ENCODE peak calls at places on chromosomes 12 and 14, in eight cellular contexts. Z, W, L, J, C, T, Y and Q are unnamed samples.

GRCh38 chr14:92660571-92660970 is 87.9 kb downstream of the LGMN start:
- DNase-seq in Z (no peak), W (no peak), L (no peak), J (no peak), C (no peak), T (no peak), Y (no peak), Q (no peak)

GRCh38 chr12:15278816-15279658 is 43.3 kb upstream of the PTPRO start:
- DNase-seq in Z (no peak), W (no peak), L (no peak), J (no peak), C (no peak), T (peak), Y (no peak), Q (peak)

GRCh38 chr12:65699251-65699650 is 125.0 kb upstream of the HMGA2 start:
- DNase-seq in Z (no peak), W (no peak), L (no peak), J (no peak), C (no peak), T (peak), Y (no peak), Q (no peak)

GRCh38 chr12:114416028-114416427 is 10.1 kb upstream of the TBX5 start:
- DNase-seq in Z (no peak), W (no peak), L (no peak), J (no peak), C (no peak), T (no peak), Y (no peak), Q (no peak)

GRCh38 chr14:93286212-93286890 is 46.5 kb downstream of the BTBD7 start:
- DNase-seq in Z (no peak), W (no peak), L (no peak), J (no peak), C (no peak), T (no peak), Y (no peak), Q (no peak)

GRCh38 chr14:37721976-37722659 is 126.7 kb downstream of the TTC6 start:
- DNase-seq in Z (no peak), W (no peak), L (no peak), J (no peak), C (no peak), T (peak), Y (no peak), Q (no peak)

GRCh38 chr14:23446291-23446851 is 10.9 kb upstream of the MYH7 start:
- DNase-seq in Z (peak), W (no peak), L (no peak), J (no peak), C (no peak), T (no peak), Y (no peak), Q (no peak)

GRCh38 chr14:88995437-88996198 is 171.2 kb downstream of the TTC8 start:
- DNase-seq in Z (no peak), W (no peak), L (no peak), J (no peak), C (no peak), T (peak), Y (no peak), Q (no peak)

GRCh38 chr14:25396128-25396527 is 346.2 kb upstream of the STXBP6 start:
- DNase-seq in Z (no peak), W (no peak), L (no peak), J (no peak), C (no peak), T (peak), Y (no peak), Q (no peak)

GRCh38 chr12:111175404-111175803 is 193.5 kb downstream of the PHETA1 start:
- DNase-seq in Z (no peak), W (no peak), L (no peak), J (no peak), C (no peak), T (no peak), Y (no peak), Q (no peak)

GRCh38 chr12:51270847-51271518 is 768 bp upstream of the SMAGP start:
- DNase-seq in Z (no peak), W (no peak), L (no peak), J (no peak), C (no peak), T (peak), Y (no peak), Q (no peak)

GRCh38 chr12:13152281-13152680 is 44.2 kb upstream of the EMP1 start:
- DNase-seq in Z (no peak), W (no peak), L (no peak), J (no peak), C (no peak), T (peak), Y (no peak), Q (no peak)

GRCh38 chr12:132343294-132343972 is 14.0 kb upstream of the GALNT9 start:
- DNase-seq in Z (no peak), W (no peak), L (no peak), J (no peak), C (no peak), T (no peak), Y (no peak), Q (peak)

GRCh38 chr12:108368089-108368488 is 29.0 kb upstream of the CMKLR1 start:
- DNase-seq in Z (no peak), W (no peak), L (no peak), J (no peak), C (no peak), T (no peak), Y (no peak), Q (no peak)

GRCh38 chr14:73325630-73326299 is 88.5 kb downstream of the PAPLN start:
- DNase-seq in Z (no peak), W (no peak), L (no peak), J (no peak), C (no peak), T (no peak), Y (no peak), Q (no peak)

GRCh38 chr14:100615736-100616695 is 28.8 kb upstream of the BEGAIN start:
- DNase-seq in Z (no peak), W (no peak), L (no peak), J (peak), C (no peak), T (no peak), Y (no peak), Q (peak)

GRCh38 chr12:118102070-118102469 is 1.7 kb downstream of the VSIG10 start:
- DNase-seq in Z (no peak), W (no peak), L (no peak), J (no peak), C (no peak), T (no peak), Y (no peak), Q (no peak)

GRCh38 chr12:26056335-26056734 is 68.5 kb downstream of the BHLHE41 start:
- DNase-seq in Z (no peak), W (no peak), L (no peak), J (no peak), C (no peak), T (peak), Y (no peak), Q (no peak)

GRCh38 chr12:64187370-64187769 is 34.7 kb downstream of the KICS2 start:
- DNase-seq in Z (no peak), W (no peak), L (no peak), J (no peak), C (no peak), T (peak), Y (no peak), Q (no peak)

GRCh38 chr12:74317078-74317581 is 220.5 kb upstream of the ATXN7L3B start:
- DNase-seq in Z (no peak), W (no peak), L (no peak), J (no peak), C (no peak), T (peak), Y (no peak), Q (no peak)

GRCh38 chr14:75090353-75090752 is 20.9 kb downstream of the ZC2HC1C start:
- DNase-seq in Z (no peak), W (no peak), L (no peak), J (no peak), C (no peak), T (no peak), Y (no peak), Q (no peak)

GRCh38 chr14:97878727-97879126 is 1081.5 kb downstream of the VRK1 start:
- DNase-seq in Z (no peak), W (no peak), L (no peak), J (no peak), C (no peak), T (peak), Y (peak), Q (no peak)

GRCh38 chr12:43776498-43776897 is 17.7 kb downstream of the IRAK4 start:
- DNase-seq in Z (no peak), W (no peak), L (no peak), J (no peak), C (no peak), T (peak), Y (no peak), Q (no peak)

GRCh38 chr12:63766498-63766897 is 13.2 kb upstream of the RXYLT1 start:
- DNase-seq in Z (no peak), W (no peak), L (no peak), J (no peak), C (no peak), T (no peak), Y (no peak), Q (no peak)

GRCh38 chr12:21334100-21334499 is 617 bp downstream of the SLCO1A2 start:
- DNase-seq in Z (no peak), W (no peak), L (no peak), J (no peak), C (no peak), T (no peak), Y (no peak), Q (no peak)

GRCh38 chr14:54083549-54084239 is 127.1 kb upstream of the BMP4 start:
- DNase-seq in Z (no peak), W (no peak), L (no peak), J (no peak), C (no peak), T (no peak), Y (no peak), Q (no peak)